ENCODE peak calls at places on chromosomes 11 and 22, in five cellular contexts. R is esophagus squamous epithelium, W is GM12891, D is stomach, O is adrenal gland. M is an unnamed sample.

GRCh38 chr11:70727899-70728620 is 329.7 kb downstream of the CTTN start:
- DNase-seq in R (no peak), W (no peak), D (no peak), O (no peak), M (no peak)

GRCh38 chr11:10350341-10350740 is 45.5 kb downstream of the ADM start:
- DNase-seq in R (no peak), W (no peak), D (no peak), O (no peak), M (no peak)

GRCh38 chr11:10476342-10476741 is 21.3 kb downstream of the AMPD3 start:
- DNase-seq in R (no peak), W (no peak), D (no peak), O (peak), M (no peak)

GRCh38 chr11:46392421-46393230 is 1.1 kb upstream of the CHRM4 start:
- DNase-seq in R (no peak), W (peak), D (peak), O (peak), M (peak)

GRCh38 chr11:45106006-45106405 is 40.4 kb upstream of the PRDM11 start:
- DNase-seq in R (no peak), W (no peak), D (no peak), O (no peak), M (no peak)

GRCh38 chr11:84129961-84130576 is 843.9 kb upstream of the CCDC90B start:
- DNase-seq in R (no peak), W (no peak), D (no peak), O (no peak), M (no peak)

GRCh38 chr11:64729851-64730382 is 6.9 kb upstream of the NRXN2 start:
- DNase-seq in R (no peak), W (no peak), D (peak), O (peak), M (no peak)

GRCh38 chr22:45998638-45999378 is 21.8 kb upstream of the WNT7B start:
- DNase-seq in R (no peak), W (no peak), D (no peak), O (peak), M (no peak)

GRCh38 chr11:13364388-13364787 is 86.8 kb downstream of the BMAL1 start:
- DNase-seq in R (no peak), W (no peak), D (no peak), O (no peak), M (no peak)

GRCh38 chr22:40023226-40023925 is 28.6 kb downstream of the FAM83F start:
- DNase-seq in R (no peak), W (no peak), D (no peak), O (no peak), M (no peak)

GRCh38 chr22:17411213-17411612 is 42.0 kb downstream of the CECR2 start:
- DNase-seq in R (no peak), W (no peak), D (no peak), O (no peak), M (peak)

GRCh38 chr11:128776434-128777284 is 82.8 kb downstream of the FLI1 start:
- DNase-seq in R (no peak), W (peak), D (peak), O (peak), M (peak)

GRCh38 chr11:134667505-134667904 is 255.5 kb upstream of the B3GAT1 start:
- DNase-seq in R (no peak), W (no peak), D (peak), O (no peak), M (no peak)

GRCh38 chr11:10490398-10491232 is 35.6 kb downstream of the AMPD3 start:
- DNase-seq in R (no peak), W (no peak), D (peak), O (peak), M (peak)

GRCh38 chr11:35330924-35331323 is 88.4 kb downstream of the SLC1A2 start:
- DNase-seq in R (no peak), W (no peak), D (no peak), O (no peak), M (no peak)

GRCh38 chr11:19352736-19353110 is 112.0 kb upstream of the E2F8 start:
- DNase-seq in R (no peak), W (no peak), D (no peak), O (no peak), M (no peak)

GRCh38 chr11:87432006-87432405 is 394.3 kb downstream of the TMEM135 start:
- DNase-seq in R (no peak), W (no peak), D (no peak), O (no peak), M (no peak)

GRCh38 chr11:44564653-44565007 is 833 bp upstream of the CD82 start:
- DNase-seq in R (peak), W (no peak), D (peak), O (peak), M (no peak)

GRCh38 chr11:47507016-47507631 is 45.8 kb downstream of the CELF1 start:
- DNase-seq in R (no peak), W (no peak), D (no peak), O (no peak), M (no peak)

GRCh38 chr11:76588455-76589325 is 81.9 kb downstream of the LRRC32 start:
- DNase-seq in R (no peak), W (no peak), D (peak), O (peak), M (peak)

GRCh38 chr11:118358071-118358470 is 1.3 kb upstream of the UBE4A start:
- DNase-seq in R (no peak), W (no peak), D (no peak), O (no peak), M (no peak)

GRCh38 chr22:45376703-45377102 is 36.7 kb downstream of the SMC1B start:
- DNase-seq in R (no peak), W (no peak), D (no peak), O (no peak), M (peak)

GRCh38 chr11:116696381-116696941 is 76.3 kb downstream of the BUD13 start:
- DNase-seq in R (no peak), W (no peak), D (peak), O (peak), M (no peak)

GRCh38 chr11:117565709-117566108 is 231.3 kb downstream of the DSCAML1 start:
- DNase-seq in R (no peak), W (no peak), D (no peak), O (no peak), M (no peak)

GRCh38 chr11:83037877-83038276 is 33.8 kb downstream of the RAB30 start:
- DNase-seq in R (no peak), W (no peak), D (no peak), O (no peak), M (no peak)

GRCh38 chr22:26666035-26666338 is 8.6 kb downstream of the MIAT start:
- DNase-seq in R (no peak), W (no peak), D (no peak), O (no peak), M (no peak)

GRCh38 chr22:33640900-33641299 is 279.4 kb downstream of the LARGE1 start:
- DNase-seq in R (no peak), W (no peak), D (no peak), O (no peak), M (no peak)

GRCh38 chr11:20601221-20601914 is 2.0 kb downstream of the SLC6A5 start:
- DNase-seq in R (no peak), W (no peak), D (no peak), O (no peak), M (no peak)

GRCh38 chr22:49668402-49668801 is 159.3 kb downstream of the BRD1 start:
- DNase-seq in R (no peak), W (no peak), D (no peak), O (no peak), M (no peak)

GRCh38 chr11:35160248-35160820 is 21.4 kb downstream of the CD44 start:
- DNase-seq in R (no peak), W (no peak), D (no peak), O (no peak), M (no peak)

GRCh38 chr22:20803696-20804324 is 29.9 kb downstream of the SERPIND1 start:
- DNase-seq in R (no peak), W (no peak), D (peak), O (peak), M (peak)

GRCh38 chr11:62842171-62842717 is 2.9 kb upstream of the WDR74 start:
- DNase-seq in R (no peak), W (no peak), D (peak), O (peak), M (peak)

GRCh38 chr11:74257934-74258553 is 53.4 kb downstream of the P4HA3 start:
- DNase-seq in R (no peak), W (no peak), D (peak), O (peak), M (peak)

GRCh38 chr11:27444801-27445215 is 27.8 kb downstream of the LGR4 start:
- DNase-seq in R (no peak), W (no peak), D (no peak), O (no peak), M (no peak)

GRCh38 chr22:24333301-24333700 is 62.7 kb downstream of the SPECC1L start:
- DNase-seq in R (no peak), W (no peak), D (no peak), O (no peak), M (no peak)

GRCh38 chr22:21961886-21962654 is 9.4 kb upstream of the PPM1F start:
- DNase-seq in R (no peak), W (no peak), D (peak), O (peak), M (no peak)

GRCh38 chr22:21961127-21961867 is 8.6 kb upstream of the PPM1F start:
- DNase-seq in R (no peak), W (no peak), D (no peak), O (no peak), M (no peak)

GRCh38 chr22:21960200-21961126 is 7.8 kb upstream of the PPM1F start:
- DNase-seq in R (no peak), W (no peak), D (no peak), O (peak), M (no peak)

GRCh38 chr22:21959274-21960074 is 6.8 kb upstream of the PPM1F start:
- DNase-seq in R (no peak), W (no peak), D (no peak), O (no peak), M (no peak)

DNA sequence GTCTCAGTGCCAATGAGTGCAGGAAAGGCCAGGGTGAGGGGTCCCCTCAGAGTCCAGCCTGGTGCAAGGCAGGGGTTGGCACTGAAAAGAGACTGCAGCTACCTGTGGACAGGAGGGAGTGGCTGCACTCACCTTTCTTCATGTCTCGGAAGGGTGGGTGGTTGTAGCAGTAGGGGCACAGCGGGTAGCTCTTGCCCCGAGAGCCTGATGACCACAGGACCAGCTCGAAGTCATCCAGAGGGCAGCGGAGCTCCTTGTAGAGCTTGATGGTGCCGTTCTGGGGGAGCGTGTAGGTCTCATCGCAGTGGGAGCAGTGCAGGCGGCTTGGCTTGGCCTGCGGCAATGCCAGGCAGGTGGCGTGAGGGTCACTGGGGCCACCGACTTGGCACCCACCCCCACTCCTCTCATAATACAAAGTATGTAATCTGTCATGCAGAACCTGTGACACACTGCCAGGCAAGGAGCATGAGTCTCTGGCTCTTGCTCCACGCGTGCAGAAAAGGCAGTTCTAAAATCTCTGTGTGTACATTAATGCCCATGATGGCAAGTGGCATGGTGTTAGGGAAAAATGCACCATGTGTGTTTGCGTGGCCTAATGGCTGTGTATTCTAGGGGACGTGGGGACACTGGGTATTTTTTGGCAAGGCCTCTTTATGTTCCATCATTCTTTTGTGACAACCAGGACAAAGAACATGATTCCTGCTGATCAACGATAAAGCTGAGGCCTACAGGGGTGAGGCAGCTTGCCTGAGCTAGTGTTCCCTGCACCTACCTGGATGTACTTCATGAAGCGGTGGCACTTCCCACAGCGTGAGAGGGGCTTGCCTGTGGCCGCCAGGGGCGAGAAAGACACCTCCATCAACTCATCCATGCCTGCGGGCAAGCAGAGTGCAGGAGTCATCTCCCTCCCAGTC is 6.0 kb upstream of the PPM1F start:
- DNase-seq in R (no peak), W (no peak), D (no peak), O (no peak), M (no peak)
- TF ChIP-seq POLR2A in R (no peak), W (no peak), D (no peak), O (no peak), M (no peak)

GRCh38 chr11:995058-995751 is 41.3 kb downstream of the MUC6 start:
- DNase-seq in R (no peak), W (no peak), D (no peak), O (no peak), M (no peak)
- TF ChIP-seq POLR2A in R (no peak), W (no peak), D (no peak), O (no peak), M (no peak)

DNA sequence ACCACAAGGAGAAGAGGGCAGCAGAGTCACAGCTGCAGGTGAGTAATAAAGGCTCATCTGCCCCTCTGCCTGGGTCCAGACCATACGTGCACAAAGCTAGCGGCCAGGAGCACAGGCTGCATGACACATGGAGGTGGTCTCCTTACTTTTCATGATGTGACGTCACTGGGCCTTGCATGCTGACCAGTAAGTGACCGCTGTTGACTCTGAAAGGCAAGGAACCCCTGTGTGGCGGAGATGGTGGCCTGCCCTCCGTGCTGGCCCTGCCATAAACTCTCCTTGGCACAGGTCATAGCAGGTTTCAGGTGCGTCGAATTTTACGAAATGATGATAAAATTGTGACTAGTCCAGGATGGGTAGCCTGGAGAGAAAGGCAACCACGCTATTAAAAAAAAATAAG is 7.6 kb upstream of the PARVG start:
- DNase-seq in R (no peak), W (no peak), D (no peak), O (no peak), M (no peak)
- TF ChIP-seq POLR2A in R (no peak), W (no peak), D (no peak), O (no peak), M (no peak)

DNA sequence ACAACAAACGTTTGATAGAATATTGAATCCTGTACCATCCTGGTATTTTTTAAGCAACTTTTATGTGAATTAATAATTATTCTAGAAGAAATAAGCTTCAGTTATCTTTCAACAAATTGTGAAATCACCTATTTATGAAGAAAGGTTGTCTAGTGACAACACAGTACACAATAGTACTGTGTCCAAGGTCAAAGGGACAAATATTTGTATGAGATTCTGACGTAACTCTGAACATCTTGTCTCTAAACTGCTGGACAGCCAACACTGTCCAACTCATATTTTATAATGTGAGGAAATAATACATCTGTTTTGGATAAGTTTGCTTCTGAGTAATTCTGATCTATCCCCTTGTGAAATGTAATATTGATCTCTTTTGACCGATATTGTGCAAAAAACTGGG is 18.9 kb downstream of the CASP5 start:
- DNase-seq in R (no peak), W (no peak), D (no peak), O (no peak), M (no peak)
- TF ChIP-seq POLR2A in R (no peak), W (no peak), D (no peak), O (no peak), M (no peak)

GRCh38 chr11:102623998-102624397 is 1.1 kb downstream of the MMP20 start:
- DNase-seq in R (no peak), W (no peak), D (no peak), O (no peak), M (no peak)

GRCh38 chr11:102625163-102625562 is at the start of gene MMP20:
- DNase-seq in R (no peak), W (no peak), D (no peak), O (no peak), M (no peak)

GRCh38 chr11:102623128-102623527 is 2.0 kb downstream of the MMP20 start:
- DNase-seq in R (no peak), W (no peak), D (no peak), O (no peak), M (no peak)

GRCh38 chr11:102630598-102631448 is 5.7 kb upstream of the MMP20 start:
- DNase-seq in R (no peak), W (no peak), D (no peak), O (no peak), M (no peak)

GRCh38 chr11:102626686-102627085 is 1.6 kb upstream of the MMP20 start:
- DNase-seq in R (no peak), W (no peak), D (no peak), O (no peak), M (no peak)
- TF ChIP-seq POLR2A in R (no peak), W (no peak), D (no peak), O (no peak), M (no peak)